ENCODE peak calls at places on chromosomes 3 and 15, in seven cellular contexts. D is PC-3, S is uterus, R is BJ, E is kidney epithelial cell, G is breast epithelium, M is esophagus squamous epithelium. H is an unnamed sample.

GRCh38 chr3:52526151-52526561 is 7.5 kb downstream of the NT5DC2 start:
- DNase-seq in M (no peak), G (no peak), S (peak), D (no peak), R (no peak), E (no peak), H (no peak)

GRCh38 chr3:43094851-43095250 is 11.0 kb downstream of the POMGNT2 start:
- DNase-seq in G (no peak), E (no peak), R (no peak), S (no peak), D (no peak), M (no peak), H (no peak)

GRCh38 chr3:99579246-99579645 is 59.1 kb upstream of the COL8A1 start:
- DNase-seq in G (no peak), M (no peak), D (peak), R (peak), E (peak), S (no peak), H (peak)

GRCh38 chr3:139297588-139298311 is 46.1 kb upstream of the MRPS22 start:
- DNase-seq in R (no peak), S (no peak), D (peak), M (no peak), E (no peak), G (no peak), H (no peak)

GRCh38 chr3:163273694-163274093 is 1777.1 kb downstream of the OTOL1 start:
- DNase-seq in G (no peak), S (no peak), R (no peak), M (no peak), D (no peak), E (no peak), H (no peak)

GRCh38 chr15:83483612-83484011 is 36.5 kb downstream of the SH3GL3 start:
- DNase-seq in M (no peak), E (no peak), S (no peak), D (no peak), G (no peak), R (no peak), H (no peak)

GRCh38 chr3:15794842-15795562 is 2.8 kb downstream of the ANKRD28 start:
- DNase-seq in S (no peak), E (no peak), G (no peak), R (no peak), D (no peak), M (no peak), H (no peak)

GRCh38 chr3:117499189-117499870 is 789.8 kb downstream of the TUSC7 start:
- DNase-seq in D (no peak), S (no peak), E (no peak), R (no peak), M (no peak), G (no peak), H (no peak)

GRCh38 chr15:70100495-70101331 is 3.0 kb upstream of the TLE3 start:
- DNase-seq in M (no peak), E (no peak), G (peak), R (no peak), S (peak), D (peak), H (no peak)

GRCh38 chr15:58462547-58462946 is 30.8 kb downstream of the LIPC start:
- DNase-seq in E (no peak), S (no peak), M (no peak), R (no peak), D (peak), G (peak), H (no peak)

GRCh38 chr3:25576836-25577454 is 87.8 kb downstream of the TOP2B start:
- DNase-seq in E (no peak), S (no peak), G (no peak), R (no peak), M (no peak), D (no peak), H (no peak)
- TF ChIP-seq CTCF in E (no peak), S (no peak), G (no peak), R (no peak), M (no peak), D (no peak), H (no peak)

DNA sequence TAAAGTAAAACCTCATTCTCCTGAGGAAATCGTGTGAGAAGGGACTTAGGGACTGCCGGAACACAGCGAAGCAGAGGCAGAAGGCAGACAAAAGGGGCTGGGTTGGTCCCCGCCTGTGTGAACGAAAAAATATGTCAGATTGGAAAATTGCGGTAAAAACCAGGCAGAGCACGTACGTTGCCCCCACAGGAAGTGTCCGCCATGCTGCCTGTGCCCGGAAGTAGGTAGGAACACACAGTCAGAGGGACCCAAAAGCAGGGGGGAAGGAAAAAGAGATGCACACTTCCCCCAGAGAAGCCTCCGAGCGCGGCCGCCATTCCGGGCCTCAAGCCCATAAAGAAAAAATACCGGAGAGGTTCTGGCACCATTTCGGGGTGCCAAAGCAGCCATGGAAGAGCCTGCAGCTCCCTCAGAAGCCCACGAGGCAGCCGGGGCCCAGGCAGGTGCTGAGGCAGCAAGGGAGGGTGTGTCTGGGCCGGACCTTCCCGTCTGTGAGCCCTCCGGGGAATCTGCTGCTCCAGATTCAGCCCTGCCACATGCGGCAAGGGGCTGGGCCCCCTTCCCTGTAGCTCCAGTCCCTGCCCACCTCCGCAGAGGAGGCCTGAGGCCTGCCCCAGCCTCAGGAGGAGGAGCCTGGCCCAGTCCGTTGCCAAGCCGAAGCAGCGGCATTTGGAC is at the start of gene MKRN3:
- DNase-seq in G (no peak), S (no peak), R (no peak), M (no peak), D (no peak), E (no peak), H (no peak)
- H3K4me3 ChIP-seq in G (no peak), S (no peak), R (peak), M (peak), D (peak), E (peak), H (no peak)

GRCh38 chr15:77030928-77031375 is 36.0 kb downstream of the PSTPIP1 start:
- DNase-seq in M (no peak), S (peak), R (no peak), D (no peak), E (no peak), G (peak), H (no peak)

GRCh38 chr15:77032052-77032646 is 37.2 kb downstream of the PSTPIP1 start:
- DNase-seq in S (peak), R (no peak), E (no peak), M (no peak), G (no peak), D (no peak), H (no peak)

GRCh38 chr15:77032647-77033416 is 37.9 kb downstream of the PSTPIP1 start:
- DNase-seq in D (no peak), M (no peak), G (peak), E (no peak), R (no peak), S (no peak), H (no peak)

GRCh38 chr15:77030042-77030927 is 35.4 kb downstream of the PSTPIP1 start:
- DNase-seq in D (no peak), R (no peak), E (no peak), S (peak), G (no peak), M (no peak), H (no peak)

DNA sequence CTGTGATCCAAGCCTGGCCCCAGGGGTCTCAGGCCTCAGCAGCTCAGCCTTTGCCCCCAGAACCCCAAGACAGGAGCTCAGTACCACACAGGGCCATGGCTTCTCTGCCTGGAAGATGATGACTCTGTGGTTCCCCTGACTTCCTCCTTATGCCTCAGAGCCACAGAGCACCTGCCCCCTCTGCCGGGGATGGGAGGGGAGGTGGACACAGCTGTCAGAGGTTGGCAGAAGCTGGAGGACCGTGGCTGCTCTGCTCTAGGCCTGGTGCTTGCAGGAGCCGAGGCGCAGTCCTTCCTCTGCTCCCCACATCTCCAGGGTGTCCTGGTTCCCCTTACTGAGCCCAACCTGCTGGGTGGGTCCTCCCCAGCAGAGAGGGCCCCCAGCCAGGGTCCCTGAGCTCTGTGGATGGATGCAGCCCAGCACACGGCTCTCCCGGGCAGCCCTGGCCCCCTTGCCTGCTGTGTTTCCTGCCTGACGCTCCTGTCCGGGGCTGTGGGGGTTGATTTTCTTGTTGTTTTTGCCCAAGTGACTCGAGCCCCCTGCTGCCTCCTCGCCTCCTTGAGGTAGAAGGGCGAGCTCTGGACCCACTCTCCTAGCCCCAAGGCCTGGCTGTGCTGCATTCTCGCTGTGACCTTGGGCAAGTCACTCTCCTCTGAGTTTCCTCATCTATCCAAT is 36.6 kb downstream of the PSTPIP1 start:
- DNase-seq in E (no peak), D (no peak), R (no peak), M (no peak), G (no peak), S (peak), H (no peak)
- TF ChIP-seq CTCF in E (no peak), D (no peak), R (no peak), M (no peak), G (no peak), S (no peak), H (peak)

GRCh38 chr3:49867871-49868321 is 1.8 kb downstream of the CAMKV start:
- DNase-seq in S (no peak), E (peak), D (peak), R (no peak), G (no peak), M (no peak), H (no peak)
- H3K4me3 ChIP-seq in S (no peak), E (no peak), D (no peak), R (no peak), G (no peak), M (no peak), H (no peak)

DNA sequence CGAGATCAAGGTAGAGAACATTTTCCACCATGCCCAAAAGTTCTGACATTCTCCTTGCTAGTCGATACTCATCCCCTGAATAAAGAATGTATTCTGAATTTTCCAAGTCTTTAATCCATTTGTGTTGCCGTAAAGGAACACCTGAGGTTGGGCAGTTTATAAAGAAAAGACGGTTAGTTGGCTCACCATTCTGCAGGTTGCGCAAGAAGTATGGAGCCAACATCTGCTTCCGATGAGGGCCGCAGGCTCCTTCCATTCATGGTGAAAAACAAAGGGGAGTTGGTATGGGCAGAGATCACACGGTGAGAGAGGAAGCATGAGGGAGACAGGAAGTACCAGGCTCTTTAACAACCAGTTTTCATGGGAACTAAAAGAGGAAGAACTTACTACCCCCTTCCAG is 121.2 kb downstream of the DCLK3 start:
- DNase-seq in D (no peak), G (no peak), E (no peak), R (no peak), S (no peak), M (no peak), H (no peak)
- TF ChIP-seq CTCF in D (no peak), G (no peak), E (no peak), R (no peak), S (no peak), M (no peak), H (no peak)

DNA sequence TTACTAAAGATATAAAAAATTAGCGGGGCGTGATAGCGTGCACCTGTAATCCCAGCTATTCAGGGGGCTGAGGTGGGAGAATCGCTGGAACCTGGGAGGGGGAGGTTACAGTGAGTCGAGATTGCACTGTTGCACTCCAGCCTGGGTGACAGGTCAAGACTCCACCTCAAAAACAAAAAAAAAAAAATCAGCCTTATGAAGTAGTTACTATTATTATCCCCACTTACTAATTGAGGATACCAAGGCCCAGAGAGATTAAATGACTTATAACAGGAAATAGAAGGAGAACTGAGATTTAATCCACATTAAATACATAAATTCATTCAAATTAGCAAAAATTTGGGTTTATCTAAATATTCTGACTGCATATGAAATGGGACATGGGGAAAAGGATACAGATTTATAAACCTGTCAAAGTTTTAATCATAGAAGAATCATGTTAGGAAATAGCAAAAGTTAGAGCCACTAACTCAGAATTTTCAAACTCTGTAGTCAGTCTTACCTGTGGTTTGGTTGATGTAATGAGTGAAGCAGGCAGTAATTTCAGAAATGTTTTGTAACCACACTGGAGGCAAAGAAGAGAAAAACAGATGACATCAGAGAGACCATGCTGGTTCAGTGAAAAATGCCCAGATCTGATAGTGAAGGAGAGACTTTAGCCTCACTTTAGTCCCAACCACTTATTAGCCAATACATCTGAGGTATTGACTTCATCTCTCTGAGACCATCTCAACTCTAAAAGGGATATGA is 25.0 kb upstream of the ACAP2 start:
- DNase-seq in G (no peak), M (no peak), E (peak), S (no peak), R (peak), D (no peak), H (peak)
- H3K4me3 ChIP-seq in G (no peak), M (no peak), E (no peak), S (no peak), R (no peak), D (no peak), H (no peak)

GRCh38 chr15:85760531-85761371 is 34.0 kb downstream of the KLHL25 start:
- DNase-seq in D (no peak), M (no peak), R (no peak), E (no peak), S (no peak), G (no peak), H (no peak)
- TF ChIP-seq CTCF in D (peak), M (no peak), R (peak), E (peak), S (no peak), G (no peak), H (peak)

GRCh38 chr15:92898988-92899909 is 875 bp upstream of the CHD2 start:
- DNase-seq in R (no peak), E (no peak), D (peak), M (no peak), G (no peak), S (no peak), H (no peak)
- H3K4me3 ChIP-seq in R (no peak), E (no peak), D (peak), M (no peak), G (no peak), S (no peak), H (no peak)